ENCODE peak calls at places on chromosomes 5 and 9, in ten cellular contexts. E, W, B, X, T, H, N, U, S and K are unnamed samples.

GRCh38 chr9:114035221-114035844 is 42.8 kb downstream of the AMBP start:
- DNase-seq in S (no peak), W (no peak), T (no peak), E (no peak), H (no peak), U (no peak), B (no peak), X (no peak), N (peak), K (no peak)

GRCh38 chr5:56575821-56576220 is 239.5 kb upstream of the MAP3K1 start:
- DNase-seq in T (no peak), U (no peak), S (no peak), B (no peak), N (no peak), E (peak), X (no peak), H (no peak), W (no peak), K (no peak)

GRCh38 chr5:102018690-102019089 is 277.4 kb downstream of the SLCO4C1 start:
- DNase-seq in W (no peak), B (no peak), U (no peak), T (no peak), X (no peak), N (no peak), S (no peak), H (no peak), E (no peak), K (no peak)

GRCh38 chr5:127517110-127517479 is 345 bp upstream of the PRRC1 start:
- DNase-seq in E (no peak), X (no peak), H (no peak), S (no peak), B (no peak), U (peak), T (no peak), W (no peak), N (no peak), K (peak)

GRCh38 chr9:94300470-94301301 is 27.8 kb downstream of the NUTM2F start:
- DNase-seq in N (no peak), W (no peak), S (no peak), X (no peak), B (no peak), H (no peak), E (no peak), U (no peak), T (no peak), K (no peak)

GRCh38 chr5:91183743-91184142 is 199.4 kb downstream of the ARRDC3 start:
- DNase-seq in U (no peak), B (no peak), N (no peak), H (peak), E (no peak), S (no peak), X (no peak), T (no peak), W (no peak), K (no peak)

GRCh38 chr9:31916591-31917223 is 467.7 kb upstream of the ACO1 start:
- DNase-seq in S (no peak), U (no peak), E (peak), X (no peak), H (no peak), B (no peak), W (no peak), N (no peak), T (no peak), K (no peak)

GRCh38 chr9:113541019-113541900 is 77.7 kb downstream of the RGS3 start:
- DNase-seq in B (peak), H (peak), U (no peak), W (peak), X (no peak), T (peak), S (no peak), N (no peak), E (no peak), K (no peak)

GRCh38 chr5:31285025-31285424 is 91.5 kb downstream of the CDH6 start:
- DNase-seq in N (no peak), T (no peak), X (no peak), E (no peak), B (no peak), H (no peak), U (no peak), S (no peak), W (no peak), K (no peak)

GRCh38 chr9:882416-882931 is 41.0 kb downstream of the DMRT1 start:
- DNase-seq in U (no peak), N (no peak), B (no peak), T (no peak), E (peak), S (no peak), W (no peak), X (no peak), H (no peak), K (no peak)

GRCh38 chr5:172771439-172772111 is 580 bp upstream of the DUSP1 start:
- DNase-seq in E (no peak), W (peak), H (no peak), X (no peak), T (no peak), B (peak), S (peak), U (no peak), N (no peak), K (no peak)

GRCh38 chr9:124716795-124717194 is 54.3 kb downstream of the NR6A1 start:
- DNase-seq in B (peak), U (no peak), N (no peak), X (no peak), T (no peak), S (no peak), E (peak), W (peak), H (no peak), K (no peak)

GRCh38 chr5:83472508-83473343 is 1.2 kb downstream of the VCAN start:
- DNase-seq in H (no peak), T (no peak), S (no peak), X (no peak), B (peak), W (no peak), E (peak), N (peak), U (no peak), K (no peak)

GRCh38 chr5:154376481-154376880 is 69.3 kb upstream of the SAP30L start:
- DNase-seq in B (no peak), N (no peak), E (no peak), T (no peak), H (no peak), W (no peak), S (no peak), X (no peak), U (no peak), K (no peak)

GRCh38 chr5:154371687-154372086 is 74.1 kb upstream of the SAP30L start:
- DNase-seq in E (no peak), W (peak), X (peak), H (no peak), U (peak), B (peak), N (no peak), S (no peak), T (peak), K (peak)

GRCh38 chr5:154374264-154374663 is 71.5 kb upstream of the SAP30L start:
- DNase-seq in B (no peak), T (no peak), W (no peak), N (no peak), X (no peak), S (no peak), U (no peak), H (no peak), E (no peak), K (no peak)

GRCh38 chr5:154375331-154376008 is 70.3 kb upstream of the SAP30L start:
- DNase-seq in T (no peak), U (no peak), H (no peak), E (no peak), B (peak), W (no peak), N (no peak), S (no peak), X (no peak), K (no peak)

GRCh38 chr5:154373729-154374179 is 72.0 kb upstream of the SAP30L start:
- DNase-seq in B (no peak), S (no peak), U (no peak), N (no peak), E (no peak), W (peak), X (no peak), T (no peak), H (no peak), K (no peak)
- H3K4me3 ChIP-seq in B (no peak), S (no peak), U (no peak), N (no peak), E (no peak), W (no peak), X (no peak), T (no peak), H (no peak), K (no peak)

DNA sequence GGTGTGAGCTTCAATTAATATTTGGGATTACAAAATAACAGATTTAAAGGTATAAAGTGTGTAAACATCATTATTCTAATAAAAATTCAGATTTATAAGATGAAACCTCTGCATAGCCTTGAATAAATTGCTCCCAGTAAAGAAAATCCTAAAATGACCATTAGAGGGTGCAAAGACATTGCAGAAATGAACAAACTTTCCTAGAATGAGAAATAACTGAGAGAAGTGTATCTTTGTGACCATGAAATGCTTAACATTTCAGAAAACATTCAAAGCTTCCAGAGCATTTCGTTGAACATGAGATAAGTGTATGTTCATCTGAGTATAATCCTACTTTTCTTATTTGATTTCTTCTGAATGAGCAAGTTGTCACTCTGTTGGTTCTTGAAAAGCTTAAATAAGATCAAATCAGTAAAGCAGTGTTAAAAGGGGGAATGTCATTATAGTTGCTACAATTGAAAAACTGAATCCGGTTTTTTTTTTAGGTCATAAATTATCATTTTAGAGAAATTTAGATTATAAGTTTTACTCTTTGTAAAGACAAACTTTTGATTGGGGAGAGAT is 24.7 kb upstream of the NUDT12 start:
- DNase-seq in N (no peak), E (no peak), X (no peak), S (no peak), B (peak), T (no peak), H (no peak), W (peak), U (no peak), K (peak)
- TF ChIP-seq CTCF in N (peak), E (no peak), X (peak), S (peak), B (peak), T (peak), H (no peak), W (peak), U (peak), K (peak)

GRCh38 chr9:129778469-129778868 is 24.5 kb upstream of the TOR1B start:
- DNase-seq in S (no peak), H (no peak), E (no peak), W (no peak), X (no peak), N (no peak), U (no peak), T (no peak), B (no peak), K (no peak)

GRCh38 chr9:129775443-129775842 is 22.6 kb upstream of the PTGES start:
- DNase-seq in E (no peak), W (no peak), N (no peak), H (no peak), U (no peak), X (no peak), S (no peak), T (peak), B (no peak), K (no peak)

GRCh38 chr9:129777769-129778130 is 24.9 kb upstream of the PTGES start:
- DNase-seq in E (no peak), U (no peak), T (no peak), X (no peak), S (peak), W (no peak), N (no peak), H (no peak), B (no peak), K (no peak)

GRCh38 chr9:129776566-129776937 is 23.7 kb upstream of the PTGES start:
- DNase-seq in N (no peak), E (no peak), H (no peak), W (peak), T (peak), X (no peak), S (no peak), B (no peak), U (no peak), K (no peak)

DNA sequence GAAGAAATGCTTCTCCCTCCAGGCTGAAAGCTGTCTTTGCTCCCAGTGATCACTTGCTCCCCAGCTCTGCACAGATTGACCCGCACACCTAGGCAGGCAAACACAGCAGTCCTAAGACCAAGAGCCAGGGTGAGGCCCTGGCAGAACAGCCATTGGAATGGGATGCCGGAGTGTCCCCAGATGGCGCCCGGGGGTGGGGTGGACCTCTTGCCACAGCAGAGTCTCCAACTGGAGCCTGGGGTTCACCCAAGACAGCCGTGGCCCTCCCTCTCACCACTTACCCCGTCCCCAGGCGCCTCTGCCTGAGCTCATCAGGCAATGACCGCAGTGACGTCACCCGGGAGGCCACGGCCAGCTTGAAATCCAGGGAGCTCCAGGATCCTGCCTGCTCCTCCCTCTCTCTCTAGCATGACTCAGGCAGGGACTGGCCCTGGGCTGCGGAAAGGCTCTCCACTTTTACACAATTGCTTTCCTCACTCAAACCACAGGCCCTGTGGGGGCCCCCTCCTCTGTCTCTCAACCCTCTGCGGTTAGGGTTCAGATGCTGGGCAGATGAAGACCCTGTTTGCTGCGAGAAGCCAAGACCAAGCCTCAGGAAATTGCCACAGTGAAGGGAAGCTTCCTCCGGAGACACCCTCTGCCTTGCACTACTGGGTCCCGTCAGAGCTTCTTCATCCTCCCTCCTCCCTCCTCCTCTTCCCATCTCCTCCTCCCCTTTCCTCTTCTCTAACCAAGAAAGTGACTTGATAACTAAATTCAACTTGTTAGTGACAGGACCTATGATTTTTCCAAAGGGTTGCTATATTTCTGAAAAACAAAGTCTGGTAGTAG is 24.3 kb upstream of the PTGES start:
- DNase-seq in T (peak), E (no peak), N (peak), B (peak), X (peak), S (peak), U (peak), H (peak), W (peak), K (peak)
- H3K4me3 ChIP-seq in T (peak), E (no peak), N (peak), B (no peak), X (peak), S (no peak), U (peak), H (no peak), W (no peak), K (peak)

DNA sequence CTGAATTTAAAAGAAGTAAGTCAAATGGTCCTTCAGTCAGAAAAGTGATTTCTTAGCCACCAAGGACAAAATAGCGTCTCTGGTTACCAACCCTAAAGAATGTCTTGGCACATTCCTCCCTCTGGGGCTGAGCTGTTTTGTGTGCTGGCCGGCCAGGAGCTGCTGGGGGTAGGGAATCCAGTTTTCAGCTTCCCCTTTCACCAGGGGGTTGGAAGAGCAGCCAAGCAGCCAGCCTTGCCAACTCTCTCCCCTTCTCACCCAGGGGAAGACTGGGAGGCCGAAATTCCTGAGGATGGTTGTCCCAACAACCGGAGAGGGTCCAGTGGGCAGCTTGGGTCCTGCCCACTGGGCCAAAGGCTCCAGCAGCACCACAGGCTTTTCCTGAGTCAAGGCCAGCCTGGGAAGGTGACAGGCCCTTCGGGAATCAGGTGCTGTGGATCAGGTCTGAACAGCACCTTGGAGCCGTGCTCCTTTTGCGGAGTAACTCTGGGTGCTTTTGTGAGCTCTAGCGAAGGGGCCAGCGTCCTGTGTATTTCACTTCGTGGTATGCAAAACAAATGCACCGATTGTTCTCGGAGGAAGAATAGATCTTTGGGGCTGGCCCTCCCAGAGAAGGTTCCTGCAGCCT is 4.2 kb downstream of the WWC1 start:
- DNase-seq in N (no peak), S (no peak), B (peak), E (no peak), U (no peak), H (peak), X (no peak), W (peak), T (peak), K (no peak)
- TF ChIP-seq CTCF in N (no peak), S (no peak), B (peak), E (no peak), U (peak), H (no peak), X (peak), W (peak), T (peak), K (peak)